ENCODE peak calls at places on chromosomes 12 and 14, in six cellular contexts. M, X, P, L, T and H are unnamed samples.
A peak's percentile ranks its signal among the peaks of the same experiment; 100 is the strongest.

GRCh38 chr14:22865424-22866215 is 5.9 kb upstream of the LRP10 start:
- DNase-seq in L (no peak), T (no peak), M (no peak), X (no peak), P (no peak), H (peak; percentile 26)

GRCh38 chr12:106183735-106184134 is 45.0 kb upstream of the NUAK1 start:
- DNase-seq in L (no peak), P (no peak), M (no peak), T (no peak), X (no peak), H (peak; percentile 11)

GRCh38 chr12:2616763-2617162 is 178.0 kb upstream of the FKBP4 start:
- DNase-seq in M (no peak), P (no peak), X (no peak), L (no peak), T (no peak), H (no peak)

GRCh38 chr14:96817750-96818666 is 20.8 kb downstream of the VRK1 start:
- DNase-seq in M (no peak), X (no peak), L (no peak), T (no peak), P (no peak), H (no peak)

GRCh38 chr14:61433169-61433568 is 111.8 kb downstream of the PRKCH start:
- DNase-seq in M (peak; percentile 64), L (no peak), X (no peak), T (no peak), P (no peak), H (no peak)

GRCh38 chr12:106282457-106283097 is 20.0 kb upstream of the TCP11L2 start:
- DNase-seq in M (peak; percentile 30), T (peak; percentile 74), X (no peak), L (peak; percentile 27), P (peak; percentile 25), H (peak; percentile 79)

GRCh38 chr12:111284709-111285108 is 84.2 kb downstream of the PHETA1 start:
- DNase-seq in M (no peak), X (no peak), T (no peak), L (no peak), P (no peak), H (no peak)

GRCh38 chr12:117857632-117858274 is 111.0 kb downstream of the KSR2 start:
- DNase-seq in M (peak; percentile 30), L (peak; percentile 15), T (peak; percentile 45), P (peak; percentile 53), X (no peak), H (peak; percentile 68)

GRCh38 chr14:19838433-19838832 is 34.9 kb downstream of the OR4N2 start:
- DNase-seq in X (no peak), T (no peak), L (no peak), M (no peak), P (no peak), H (no peak)

GRCh38 chr14:31172084-31172483 is 35.5 kb downstream of the HECTD1 start:
- DNase-seq in T (peak; percentile 69), X (no peak), M (no peak), P (no peak), L (no peak), H (no peak)

GRCh38 chr12:110301065-110301806 is 20.2 kb downstream of the ATP2A2 start:
- DNase-seq in M (no peak), L (no peak), T (peak; percentile 24), P (no peak), X (no peak), H (no peak)

GRCh38 chr14:66628646-66629045 is 120.7 kb downstream of the GPHN start:
- DNase-seq in L (no peak), M (no peak), T (no peak), P (no peak), X (no peak), H (no peak)

GRCh38 chr14:53183611-53184010 is 30.5 kb upstream of the DDHD1 start:
- DNase-seq in P (no peak), X (no peak), L (no peak), T (peak; percentile 62), M (no peak), H (no peak)

GRCh38 chr12:11823043-11823442 is 173.6 kb downstream of the ETV6 start:
- DNase-seq in X (peak; percentile 17), P (no peak), M (no peak), L (no peak), T (peak; percentile 93), H (no peak)

GRCh38 chr14:93543766-93544165 is 113.0 kb downstream of the UNC79 start:
- DNase-seq in T (peak; percentile 24), P (no peak), X (no peak), M (no peak), L (no peak), H (peak; percentile 26)

GRCh38 chr14:74840603-74841030 is 35.3 kb downstream of the PROX2 start:
- DNase-seq in P (no peak), L (no peak), T (no peak), M (no peak), X (no peak), H (no peak)

GRCh38 chr14:31090872-31091764 is 64.9 kb upstream of the STRN3 start:
- DNase-seq in P (no peak), T (peak; percentile 89), L (no peak), X (peak; percentile 81), M (peak; percentile 98), H (no peak)

GRCh38 chr14:21525995-21526671 is at the start of gene SALL2:
- DNase-seq in T (peak; percentile 69), X (peak; percentile 93), L (peak; percentile 98), M (peak; percentile 76), P (peak; percentile 76), H (peak; percentile 97)

GRCh38 chr14:90585106-90585505 is 188.3 kb downstream of the CALM1 start:
- DNase-seq in T (no peak), X (no peak), L (no peak), P (no peak), M (no peak), H (no peak)

GRCh38 chr14:50031534-50032313 is 84.6 kb downstream of the VCPKMT start:
- DNase-seq in X (no peak), T (peak; percentile 79), L (no peak), M (no peak), P (no peak), H (no peak)

GRCh38 chr12:111387747-111388365 is 17.9 kb upstream of the SH2B3 start:
- DNase-seq in P (no peak), T (no peak), M (no peak), L (no peak), X (no peak), H (no peak)

GRCh38 chr12:92721130-92721529 is 18.3 kb downstream of the PLEKHG7 start:
- DNase-seq in X (no peak), T (peak; percentile 79), L (no peak), P (no peak), M (no peak), H (no peak)

GRCh38 chr12:57214398-57214781 is 2.2 kb upstream of the NXPH4 start:
- DNase-seq in X (peak; percentile 92), P (peak; percentile 71), M (peak; percentile 65), L (peak; percentile 33), T (peak; percentile 66), H (peak; percentile 90)

GRCh38 chr14:52397844-52398243 is 83.7 kb downstream of the PTGER2 start:
- DNase-seq in P (no peak), T (peak; percentile 55), M (no peak), X (no peak), L (no peak), H (no peak)

GRCh38 chr12:9851050-9851449 is 18.1 kb downstream of the CLEC2B start:
- DNase-seq in L (no peak), P (no peak), M (no peak), X (no peak), T (no peak), H (no peak)

GRCh38 chr12:49883065-49883464 is 20.6 kb downstream of the FAIM2 start:
- DNase-seq in X (no peak), T (no peak), P (no peak), M (no peak), L (no peak), H (peak; percentile 59)

GRCh38 chr12:42325776-42326465 is at the start of the genes PPHLN1 and ZCRB1:
- DNase-seq in X (peak; percentile 96), L (peak; percentile 69), M (peak; percentile 79), P (peak; percentile 65), T (peak; percentile 83), H (peak; percentile 94)

GRCh38 chr14:71487941-71488340 is 444.3 kb upstream of the RGS6 start:
- DNase-seq in P (no peak), T (peak; percentile 51), M (no peak), X (no peak), L (no peak), H (no peak)

GRCh38 chr12:88388566-88389269 is 191.6 kb downstream of the KITLG start:
- DNase-seq in T (peak; percentile 79), M (no peak), L (no peak), X (no peak), P (no peak), H (no peak)